ENCODE peak calls at places on chromosome 6, in nine cellular contexts. K is left ventricle myocardium inferior, G is tibial nerve, A is Peyer's patch, X is ovary, B is mammary epithelial cell, J is lower lobe of right lung, T is psoas muscle, P is heart left ventricle. S is an unnamed sample.

GRCh38 chr6:25449774-25450173 is 170.6 kb downstream of the CARMIL1 start:
- DNase-seq in X (no peak), P (no peak), G (no peak), K (no peak), J (no peak), B (no peak), A (no peak), T (no peak), S (no peak)

GRCh38 chr6:11903645-11904044 is 108.5 kb upstream of the HIVEP1 start:
- DNase-seq in G (no peak), T (no peak), J (no peak), X (no peak), A (no peak), B (no peak), P (no peak), K (no peak), S (no peak)

GRCh38 chr6:81439417-81439816 is 313.1 kb downstream of the TENT5A start:
- DNase-seq in G (no peak), K (no peak), B (no peak), T (no peak), A (no peak), J (no peak), X (no peak), P (no peak), S (no peak)

GRCh38 chr6:163338671-163339405 is 75.7 kb upstream of the QKI start:
- DNase-seq in B (no peak), A (no peak), P (peak; percentile 67), J (no peak), X (no peak), K (peak; percentile 47), T (peak; percentile 78), G (no peak), S (no peak)

GRCh38 chr6:47047479-47048411 is 5.6 kb upstream of the ADGRF1 start:
- DNase-seq in B (peak; percentile 75), T (no peak), P (peak; percentile 35), A (peak; percentile 76), G (peak; percentile 47), K (no peak), J (no peak), X (no peak), S (no peak)

GRCh38 chr6:154830771-154831170 is 97.6 kb downstream of the SCAF8 start:
- DNase-seq in P (no peak), X (no peak), A (no peak), K (no peak), J (no peak), B (no peak), T (no peak), G (no peak), S (no peak)

GRCh38 chr6:115514656-115515055 is 546.0 kb downstream of the FRK start:
- DNase-seq in B (no peak), X (no peak), A (no peak), K (no peak), T (no peak), J (no peak), G (no peak), P (no peak), S (no peak)

GRCh38 chr6:156164701-156165454 is 612.3 kb upstream of the ARID1B start:
- DNase-seq in T (no peak), B (no peak), K (no peak), J (no peak), X (no peak), P (no peak), G (no peak), A (no peak), S (no peak)

GRCh38 chr6:77030929-77031674 is 432.2 kb downstream of the HTR1B start:
- DNase-seq in P (no peak), K (no peak), A (no peak), X (no peak), G (no peak), T (no peak), J (no peak), B (peak; percentile 21), S (no peak)
- H3K4me3 ChIP-seq in P (no peak overlapping the region), K (no peak overlapping the region), A (no peak overlapping the region), X (no peak overlapping the region), G (no peak overlapping the region), T (no peak overlapping the region), J (no peak overlapping the region), B (no peak overlapping the region), S (no peak overlapping the region)

GRCh38 chr6:122495612-122496011 is 24.0 kb upstream of the SERINC1 start:
- DNase-seq in B (no peak), X (no peak), A (no peak), P (no peak), T (no peak), K (no peak), G (no peak), J (no peak), S (no peak)

DNA sequence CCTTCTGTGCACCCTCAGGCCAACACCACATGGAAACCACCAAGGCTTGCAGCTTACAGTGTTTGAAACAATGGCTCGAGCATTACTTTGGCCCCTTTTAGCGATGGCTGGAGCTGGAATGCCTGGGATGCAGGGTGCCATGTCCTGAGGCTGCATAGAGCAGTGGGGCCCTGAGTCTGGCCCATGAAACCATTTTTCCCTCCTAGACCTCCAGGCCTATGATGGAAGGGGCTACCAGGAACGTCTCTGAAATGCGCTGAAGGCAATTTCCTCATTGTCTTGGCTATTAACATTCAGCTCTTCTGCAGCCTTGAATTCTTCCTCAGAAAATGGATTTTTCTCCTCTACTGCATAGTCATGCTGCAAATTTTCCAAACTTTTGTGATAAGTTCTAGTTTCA is 29.9 kb upstream of the SERINC1 start:
- DNase-seq in P (no peak), X (no peak), B (no peak), T (no peak), K (no peak), A (no peak), G (no peak), J (no peak), S (no peak)
- H3K9me3 ChIP-seq in P (peaks cover 78% of the 10 kb centered on the region), X (no peaks in the 10 kb centered on the region), B (peaks cover 4% of the 10 kb centered on the region), T (peaks cover 28% of the 10 kb centered on the region), K (peaks cover 96% of the 10 kb centered on the region), A (peaks cover 16% of the 10 kb centered on the region), G (no peaks in the 10 kb centered on the region), J (peaks cover 48% of the 10 kb centered on the region), S (peaks cover 48% of the 10 kb centered on the region)

DNA sequence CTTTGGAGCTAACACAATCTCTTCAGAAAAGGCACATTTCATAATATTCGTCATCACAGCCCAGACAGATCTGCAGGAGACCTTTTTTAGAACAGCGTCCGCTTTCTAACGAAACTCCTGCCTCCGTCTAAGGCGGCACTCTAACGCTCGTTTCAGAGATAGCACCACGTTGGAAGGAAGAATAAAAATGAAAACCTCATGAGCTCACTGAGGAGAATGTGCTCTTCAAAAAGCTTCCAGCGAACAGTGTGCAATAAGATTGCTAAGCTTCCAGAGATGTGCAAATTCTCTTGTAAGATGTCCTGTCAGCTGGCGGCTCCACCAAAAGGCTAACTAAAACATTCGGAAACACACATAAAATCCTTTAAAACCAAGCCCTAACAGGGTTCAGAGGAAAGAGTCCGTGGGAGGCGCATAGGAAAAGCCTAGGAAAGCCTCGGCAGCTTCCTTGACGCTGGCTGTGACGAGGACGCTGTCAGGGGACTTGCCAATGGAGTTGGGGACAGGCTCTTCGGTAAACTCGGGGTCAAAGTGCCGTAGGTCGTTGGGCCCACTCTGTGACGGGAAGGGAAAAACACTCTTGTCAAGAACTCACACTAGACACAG is 117.6 kb upstream of the SLC2A12 start:
- DNase-seq in B (peak; percentile 22), J (no peak), P (peak; percentile 41), X (no peak), G (no peak), A (no peak), T (peak; percentile 53), K (no peak), S (no peak)
- H3K4me3 ChIP-seq in B (peak overlapping the region; percentile 52), J (peak overlapping the region; percentile 67), P (peak overlapping the region; percentile 75), X (peak overlapping the region; percentile 16), G (no peak overlapping the region), A (peak overlapping the region; percentile 83), T (peak overlapping the region; percentile 90), K (peak overlapping the region; percentile 86), S (no peak overlapping the region)

DNA sequence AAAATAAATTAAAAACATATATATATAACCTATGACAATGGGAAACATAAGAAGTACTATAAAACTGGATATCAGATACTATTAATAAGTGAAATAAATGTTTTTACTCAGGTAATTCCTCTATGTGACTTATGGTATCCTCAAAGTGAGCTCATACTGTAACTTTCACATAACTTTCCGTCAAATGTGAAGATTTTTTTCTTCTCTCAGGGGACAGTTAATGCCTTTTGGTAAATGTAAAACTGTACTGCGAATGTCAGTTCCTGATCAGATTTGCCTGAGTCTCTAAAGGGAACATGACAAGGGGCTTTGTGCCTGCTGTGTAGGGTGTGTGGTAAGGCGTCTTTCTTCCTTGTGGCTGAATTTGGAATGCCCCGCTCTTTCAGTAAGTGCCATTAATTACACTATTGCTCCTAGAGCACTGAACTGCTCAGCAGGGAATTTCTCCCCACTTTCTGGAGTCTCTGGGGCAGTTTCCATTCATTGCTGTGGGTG is 271.8 kb downstream of the PRL start:
- DNase-seq in T (no peak), J (no peak), G (no peak), K (no peak), B (no peak), P (no peak), X (no peak), A (no peak), S (no peak)
- H3K9me3 ChIP-seq in T (no peaks in the 10 kb centered on the region), J (peaks cover 6% of the 10 kb centered on the region), G (no peaks in the 10 kb centered on the region), K (peaks cover 12% of the 10 kb centered on the region), B (no peaks in the 10 kb centered on the region), P (peaks cover 13% of the 10 kb centered on the region), X (no peaks in the 10 kb centered on the region), A (no peaks in the 10 kb centered on the region), S (no peaks in the 10 kb centered on the region)

DNA sequence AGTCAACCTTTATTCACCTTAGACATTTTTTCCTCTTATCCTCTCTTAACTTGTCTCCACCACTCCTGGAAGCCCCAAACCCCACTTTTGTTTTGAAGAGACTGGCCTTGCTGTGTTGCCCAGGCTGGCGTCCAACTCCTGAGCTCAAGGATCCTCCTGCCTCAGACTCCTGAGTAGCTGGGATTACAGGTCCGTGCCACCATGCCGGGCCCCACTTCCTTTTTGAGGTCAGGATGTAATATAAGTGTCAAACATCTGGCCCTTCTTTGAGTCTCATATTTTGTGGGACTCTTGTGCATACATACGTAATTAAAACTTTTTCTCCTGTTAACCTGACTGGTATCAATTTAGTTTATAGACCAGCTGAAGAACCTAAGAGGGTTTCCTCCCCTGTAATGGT is 1.4 kb upstream of the CDK19 start:
- DNase-seq in T (no peak), G (no peak), B (no peak), X (no peak), J (no peak), K (no peak), P (no peak), A (no peak), S (no peak)
- H3K4me3 ChIP-seq in T (no peak overlapping the region), G (no peak overlapping the region), B (no peak overlapping the region), X (no peak overlapping the region), J (no peak overlapping the region), K (no peak overlapping the region), P (no peak overlapping the region), A (no peak overlapping the region), S (no peak overlapping the region)

GRCh38 chr6:76166874-76167273 is 94.4 kb upstream of the IMPG1 start:
- DNase-seq in A (no peak), G (no peak), T (no peak), P (no peak), K (no peak), J (no peak), X (no peak), B (no peak), S (no peak)

GRCh38 chr6:76166297-76166696 is 93.8 kb upstream of the IMPG1 start:
- DNase-seq in X (no peak), A (no peak), P (no peak), J (no peak), G (no peak), T (no peak), K (no peak), B (no peak), S (peak; percentile 22)

GRCh38 chr6:76162811-76163210 is 90.3 kb upstream of the IMPG1 start:
- DNase-seq in K (no peak), A (no peak), B (no peak), P (no peak), G (no peak), T (no peak), J (no peak), X (no peak), S (no peak)

GRCh38 chr6:76165471-76166221 is 93.2 kb upstream of the IMPG1 start:
- DNase-seq in P (no peak), A (no peak), K (no peak), B (no peak), G (no peak), T (no peak), X (no peak), J (no peak), S (no peak)
- H3K9me3 ChIP-seq in P (peaks cover 12% of the 10 kb centered on the region), A (no peaks in the 10 kb centered on the region), K (peaks cover 27% of the 10 kb centered on the region), B (peaks cover 15% of the 10 kb centered on the region), G (no peaks in the 10 kb centered on the region), T (no peaks in the 10 kb centered on the region), X (no peaks in the 10 kb centered on the region), J (no peaks in the 10 kb centered on the region), S (peaks cover 23% of the 10 kb centered on the region)

S was measured in mucosa of descending colon.